ENCODE peak calls at places on chromosomes 12 and 14, in eight cellular contexts. Z is RKO; H is 8988T; L is lower lobe of right lung; F is ELR; U is RCC 7860; W is head of caudate nucleus; E is activated naive CD8-positive, alpha-beta T cell treated with anti-CD3 and anti-CD28 coated beads for 36 hours. O is an unnamed sample.

GRCh38 chr14:42628591-42628990 is 1021.9 kb downstream of the LRFN5 start:
- DNase-seq in W (no peak), Z (no peak), H (no peak), E (no peak), L (no peak), U (no peak), F (no peak), O (no peak)

GRCh38 chr12:40325349-40325960 is 100.7 kb downstream of the LRRK2 start:
- DNase-seq in E (no peak), U (peak), Z (peak), H (peak), L (no peak), W (no peak), F (peak), O (no peak)

GRCh38 chr12:50201987-50202521 is 34.9 kb upstream of the CERS5 start:
- DNase-seq in E (no peak), Z (no peak), W (no peak), H (no peak), F (peak), U (peak), L (no peak), O (no peak)

GRCh38 chr12:102480401-102480800 is at the start of gene IGF1:
- DNase-seq in W (no peak), L (no peak), U (no peak), Z (no peak), H (no peak), F (peak), E (no peak), O (no peak)

GRCh38 chr12:25459541-25459951 is 93.5 kb downstream of the LMNTD1 start:
- DNase-seq in E (no peak), L (no peak), H (no peak), Z (no peak), U (no peak), F (no peak), W (no peak), O (no peak)

GRCh38 chr12:11705010-11705409 is 55.5 kb downstream of the ETV6 start:
- DNase-seq in F (peak), L (no peak), E (no peak), W (no peak), H (no peak), Z (no peak), U (peak), O (no peak)

GRCh38 chr12:60935981-60936761 is 1324.0 kb upstream of the USP15 start:
- DNase-seq in W (no peak), Z (no peak), E (no peak), L (no peak), H (no peak), F (no peak), U (no peak), O (no peak)

GRCh38 chr12:112839386-112839972 is 47.9 kb downstream of the RPH3A start:
- DNase-seq in U (peak), W (no peak), F (peak), Z (peak), H (no peak), L (no peak), E (no peak), O (peak)

GRCh38 chr14:38930022-38930421 is 173.0 kb downstream of the SEC23A start:
- DNase-seq in Z (no peak), U (no peak), L (no peak), E (no peak), W (no peak), H (no peak), F (no peak), O (no peak)

GRCh38 chr14:23550827-23551265 is 719 bp downstream of the ZFHX2 start:
- DNase-seq in Z (no peak), U (no peak), F (peak), L (peak), W (no peak), E (no peak), H (no peak), O (no peak)

GRCh38 chr14:50530358-50530757 is 2.0 kb downstream of the MAP4K5 start:
- DNase-seq in L (no peak), E (no peak), F (peak), W (no peak), H (no peak), U (no peak), Z (peak), O (no peak)

GRCh38 chr12:59055204-59055839 is 135.0 kb upstream of the LRIG3 start:
- DNase-seq in U (peak), Z (peak), W (no peak), L (no peak), F (peak), E (no peak), H (no peak), O (no peak)

GRCh38 chr14:75182820-75183219 is 6.4 kb upstream of the TMED10 start:
- DNase-seq in F (peak), E (no peak), Z (no peak), L (no peak), W (no peak), H (no peak), U (no peak), O (no peak)

GRCh38 chr12:122871851-122872785 is 23.8 kb downstream of the VPS37B start:
- DNase-seq in L (peak), U (no peak), Z (no peak), W (peak), F (peak), E (peak), H (no peak), O (peak)

GRCh38 chr14:36857842-36858445 is 196.3 kb downstream of the PAX9 start:
- DNase-seq in L (no peak), W (no peak), U (no peak), Z (no peak), F (no peak), E (no peak), H (no peak), O (no peak)

GRCh38 chr14:39419272-39419671 is 13.0 kb downstream of the FBXO33 start:
- DNase-seq in H (no peak), Z (peak), U (no peak), F (peak), E (no peak), L (no peak), W (no peak), O (no peak)

GRCh38 chr12:132677492-132677891 is 9.7 kb downstream of the POLE start:
- DNase-seq in E (no peak), Z (no peak), U (no peak), W (no peak), F (no peak), L (no peak), H (no peak), O (no peak)

GRCh38 chr12:22518998-22519397 is 25.3 kb downstream of the C2CD5 start:
- DNase-seq in W (no peak), U (no peak), E (no peak), L (no peak), F (peak), H (no peak), Z (no peak), O (no peak)

GRCh38 chr12:95789126-95790024 is 1.2 kb downstream of the NTN4 start:
- DNase-seq in U (no peak), L (peak), H (peak), W (peak), E (no peak), Z (no peak), F (peak), O (no peak)